ENCODE peak calls at places on chromosomes 13 and 19, in six cellular contexts. One of them, this sample, is unnamed.

GRCh38 chr13:99834246-99834645 is 137.3 kb downstream of the ZIC5 start:
- DNase-seq in Jurkat, Clone E6-1: no peak
- DNase-seq in HTR-8/SVneo: no peak
- DNase-seq in stimulated activated CD8-positive, alpha-beta memory T cell treated with anti-CD3 and anti-CD28 coated beads, Interleukin-7, amount 100 ng/mL, for 1 hour: no peak
- DNase-seq in stimulated activated CD4-positive, alpha-beta T cell treated with anti-CD3 and anti-CD28 coated beads, Interleukin-2, amount 100 ng/mL, for 48 hours: no peak
- DNase-seq in NCI-H1105: no peak
- DNase-seq in this sample: no peak

GRCh38 chr13:24064258-24064860 is 96.2 kb upstream of the SPATA13 start:
- DNase-seq in Jurkat, Clone E6-1: no peak
- DNase-seq in HTR-8/SVneo: no peak
- DNase-seq in stimulated activated CD8-positive, alpha-beta memory T cell treated with anti-CD3 and anti-CD28 coated beads, Interleukin-7, amount 100 ng/mL, for 1 hour: no peak
- DNase-seq in stimulated activated CD4-positive, alpha-beta T cell treated with anti-CD3 and anti-CD28 coated beads, Interleukin-2, amount 100 ng/mL, for 48 hours: no peak
- DNase-seq in NCI-H1105: no peak
- DNase-seq in this sample: no peak

GRCh38 chr13:27117158-27117557 is 54.5 kb downstream of the USP12 start:
- DNase-seq in Jurkat, Clone E6-1: no peak
- DNase-seq in HTR-8/SVneo: no peak
- DNase-seq in stimulated activated CD8-positive, alpha-beta memory T cell treated with anti-CD3 and anti-CD28 coated beads, Interleukin-7, amount 100 ng/mL, for 1 hour: no peak
- DNase-seq in stimulated activated CD4-positive, alpha-beta T cell treated with anti-CD3 and anti-CD28 coated beads, Interleukin-2, amount 100 ng/mL, for 48 hours: no peak
- DNase-seq in NCI-H1105: no peak
- DNase-seq in this sample: no peak

GRCh38 chr13:112596220-112596619 is 8.3 kb upstream of the TUBGCP3 start:
- DNase-seq in Jurkat, Clone E6-1: no peak
- DNase-seq in HTR-8/SVneo: no peak
- DNase-seq in stimulated activated CD8-positive, alpha-beta memory T cell treated with anti-CD3 and anti-CD28 coated beads, Interleukin-7, amount 100 ng/mL, for 1 hour: no peak
- DNase-seq in stimulated activated CD4-positive, alpha-beta T cell treated with anti-CD3 and anti-CD28 coated beads, Interleukin-2, amount 100 ng/mL, for 48 hours: no peak
- DNase-seq in NCI-H1105: no peak
- DNase-seq in this sample: no peak

GRCh38 chr19:3823345-3823704 is 37.1 kb upstream of the MATK start:
- DNase-seq in Jurkat, Clone E6-1: no peak
- DNase-seq in HTR-8/SVneo: no peak
- DNase-seq in stimulated activated CD8-positive, alpha-beta memory T cell treated with anti-CD3 and anti-CD28 coated beads, Interleukin-7, amount 100 ng/mL, for 1 hour: no peak
- DNase-seq in stimulated activated CD4-positive, alpha-beta T cell treated with anti-CD3 and anti-CD28 coated beads, Interleukin-2, amount 100 ng/mL, for 48 hours: no peak
- DNase-seq in NCI-H1105: no peak
- DNase-seq in this sample: peak

GRCh38 chr13:102768914-102769313 is 4.7 kb downstream of the TEX30 start:
- DNase-seq in Jurkat, Clone E6-1: no peak
- DNase-seq in HTR-8/SVneo: no peak
- DNase-seq in stimulated activated CD8-positive, alpha-beta memory T cell treated with anti-CD3 and anti-CD28 coated beads, Interleukin-7, amount 100 ng/mL, for 1 hour: no peak
- DNase-seq in stimulated activated CD4-positive, alpha-beta T cell treated with anti-CD3 and anti-CD28 coated beads, Interleukin-2, amount 100 ng/mL, for 48 hours: no peak
- DNase-seq in NCI-H1105: no peak
- DNase-seq in this sample: no peak

GRCh38 chr19:38081547-38082255 is 142.3 kb downstream of the DPF1 start:
- DNase-seq in Jurkat, Clone E6-1: no peak
- DNase-seq in HTR-8/SVneo: no peak
- DNase-seq in stimulated activated CD8-positive, alpha-beta memory T cell treated with anti-CD3 and anti-CD28 coated beads, Interleukin-7, amount 100 ng/mL, for 1 hour: no peak
- DNase-seq in stimulated activated CD4-positive, alpha-beta T cell treated with anti-CD3 and anti-CD28 coated beads, Interleukin-2, amount 100 ng/mL, for 48 hours: no peak
- DNase-seq in NCI-H1105: no peak
- DNase-seq in this sample: no peak

GRCh38 chr19:46453661-46454060 is 17.7 kb downstream of the PNMA8A start:
- DNase-seq in Jurkat, Clone E6-1: no peak
- DNase-seq in HTR-8/SVneo: no peak
- DNase-seq in stimulated activated CD8-positive, alpha-beta memory T cell treated with anti-CD3 and anti-CD28 coated beads, Interleukin-7, amount 100 ng/mL, for 1 hour: no peak
- DNase-seq in stimulated activated CD4-positive, alpha-beta T cell treated with anti-CD3 and anti-CD28 coated beads, Interleukin-2, amount 100 ng/mL, for 48 hours: no peak
- DNase-seq in NCI-H1105: no peak
- DNase-seq in this sample: no peak

GRCh38 chr19:32224371-32225244 is 120.8 kb upstream of the ZNF507 start:
- DNase-seq in Jurkat, Clone E6-1: peak
- DNase-seq in HTR-8/SVneo: peak
- DNase-seq in stimulated activated CD8-positive, alpha-beta memory T cell treated with anti-CD3 and anti-CD28 coated beads, Interleukin-7, amount 100 ng/mL, for 1 hour: no peak
- DNase-seq in stimulated activated CD4-positive, alpha-beta T cell treated with anti-CD3 and anti-CD28 coated beads, Interleukin-2, amount 100 ng/mL, for 48 hours: peak
- DNase-seq in NCI-H1105: no peak
- DNase-seq in this sample: peak

GRCh38 chr19:49852631-49853126 is 1.7 kb downstream of the PTOV1 start:
- DNase-seq in Jurkat, Clone E6-1: no peak
- DNase-seq in HTR-8/SVneo: no peak
- DNase-seq in stimulated activated CD8-positive, alpha-beta memory T cell treated with anti-CD3 and anti-CD28 coated beads, Interleukin-7, amount 100 ng/mL, for 1 hour: no peak
- DNase-seq in stimulated activated CD4-positive, alpha-beta T cell treated with anti-CD3 and anti-CD28 coated beads, Interleukin-2, amount 100 ng/mL, for 48 hours: no peak
- DNase-seq in NCI-H1105: no peak
- DNase-seq in this sample: no peak

GRCh38 chr13:21637296-21637695 is 33.3 kb upstream of the MICU2 start:
- DNase-seq in Jurkat, Clone E6-1: no peak
- DNase-seq in HTR-8/SVneo: peak
- DNase-seq in stimulated activated CD8-positive, alpha-beta memory T cell treated with anti-CD3 and anti-CD28 coated beads, Interleukin-7, amount 100 ng/mL, for 1 hour: no peak
- DNase-seq in stimulated activated CD4-positive, alpha-beta T cell treated with anti-CD3 and anti-CD28 coated beads, Interleukin-2, amount 100 ng/mL, for 48 hours: peak
- DNase-seq in NCI-H1105: peak
- DNase-seq in this sample: no peak

This sample was measured in endodermal cell.